ENCODE peak calls at places on chromosomes 11 and 22, in five cellular contexts. R is H1, P is PC-3, V is left ventricle myocardium inferior, J is ovary. E is an unnamed sample. For H3K36me3, the result is how much of the 10 kb centered on the place peaks cover.

GRCh38 chr11:13859986-13860385 is 102.5 kb upstream of the SPON1 start:
- DNase-seq in R (no peak), P (no peak), V (no peak), J (no peak), E (no peak)

GRCh38 chr11:121321614-121322243 is 29.2 kb downstream of the SC5D start:
- DNase-seq in R (no peak), P (peak), V (no peak), J (no peak), E (no peak)

GRCh38 chr11:130095326-130095725 is 25.6 kb downstream of the APLP2 start:
- DNase-seq in R (no peak), P (no peak), V (no peak), J (no peak), E (no peak)

GRCh38 chr11:36126703-36127102 is 162.5 kb downstream of the COMMD9 start:
- DNase-seq in R (no peak), P (no peak), V (no peak), J (no peak), E (no peak)

GRCh38 chr22:24391836-24392217 is 35.6 kb upstream of the ADORA2A start:
- DNase-seq in R (no peak), P (peak), V (no peak), J (no peak), E (no peak)

GRCh38 chr11:73059915-73060314 is 82.2 kb downstream of the FCHSD2 start:
- DNase-seq in R (no peak), P (no peak), V (no peak), J (no peak), E (no peak)

GRCh38 chr22:27113211-27114030 is 456.0 kb downstream of the MIAT start:
- DNase-seq in R (no peak), P (peak), V (peak), J (no peak), E (peak)

GRCh38 chr11:128232588-128232987 is 354.8 kb downstream of the ETS1 start:
- DNase-seq in R (no peak), P (no peak), V (no peak), J (no peak), E (no peak)

GRCh38 chr11:86492370-86493030 is 117.8 kb downstream of the CCDC81 start:
- DNase-seq in R (no peak), P (no peak), V (no peak), J (no peak), E (no peak)

GRCh38 chr11:70651036-70651435 is 252.7 kb downstream of the CTTN start:
- DNase-seq in R (no peak), P (no peak), V (no peak), J (no peak), E (no peak)

GRCh38 chr11:119155733-119156492 is 7.1 kb downstream of the ABCG4 start:
- DNase-seq in R (peak), P (peak), V (no peak), J (no peak), E (no peak)
- TF ChIP-seq CTCF in R (peak), P (peak), V (no peak), J (no peak), E (peak)

GRCh38 chr11:44903518-44903917 is 47.2 kb downstream of the TP53I11 start:
- DNase-seq in R (no peak), P (no peak), V (no peak), J (no peak), E (no peak)

GRCh38 chr11:44904261-44905080 is 46.2 kb downstream of the TP53I11 start:
- DNase-seq in R (no peak), P (no peak), V (no peak), J (no peak), E (no peak)

GRCh38 chr11:44906641-44907040 is 44.0 kb downstream of the TP53I11 start:
- DNase-seq in R (no peak), P (no peak), V (no peak), J (no peak), E (no peak)

GRCh38 chr11:44903035-44903434 is 47.6 kb downstream of the TP53I11 start:
- DNase-seq in R (no peak), P (no peak), V (no peak), J (no peak), E (no peak)

GRCh38 chr11:44905131-44905866 is 45.4 kb downstream of the TP53I11 start:
- DNase-seq in R (no peak), P (no peak), V (no peak), J (no peak), E (no peak)
- H3K4me3 ChIP-seq in R (no peak), P (no peak), V (no peak), J (no peak), E (no peak)

DNA sequence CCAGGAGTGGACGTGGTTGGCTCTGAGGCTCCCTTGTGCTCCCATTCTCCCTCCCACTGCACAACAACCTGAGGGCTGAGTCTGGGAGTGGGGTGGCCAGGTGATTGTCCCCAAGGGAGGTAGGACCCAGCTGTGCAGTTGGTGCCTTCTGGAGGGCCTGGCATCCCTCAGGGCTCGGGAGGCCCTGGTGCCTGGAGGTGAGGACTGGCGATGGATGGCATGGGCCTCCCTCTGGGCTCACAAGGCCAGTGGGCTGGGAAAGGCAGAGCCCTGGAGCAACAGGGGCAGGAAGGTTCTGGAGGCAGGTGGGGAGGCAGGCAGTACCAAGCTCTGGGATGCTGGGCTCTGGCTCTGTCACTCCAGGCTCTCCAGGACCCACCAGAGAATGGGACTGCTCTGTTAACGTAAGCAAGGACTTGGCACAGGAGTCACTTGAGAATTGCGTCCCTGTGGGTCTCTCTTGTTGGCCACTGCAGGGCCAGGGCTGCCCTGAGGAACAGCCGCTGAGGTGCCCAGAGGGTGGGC is 114.2 kb downstream of the KCNQ1OT1 start:
- DNase-seq in R (no peak), P (no peak), V (no peak), J (no peak), E (no peak)
- H3K36me3 ChIP-seq in R (under half), P (under half), V (under half), J (under half), E (under half)

GRCh38 chr11:79388201-79388600 is 52.6 kb downstream of the TENM4 start:
- DNase-seq in R (no peak), P (no peak), V (no peak), J (no peak), E (no peak)

GRCh38 chr11:79396001-79396400 is 44.8 kb downstream of the TENM4 start:
- DNase-seq in R (no peak), P (no peak), V (no peak), J (no peak), E (no peak)

GRCh38 chr11:79390477-79390876 is 50.4 kb downstream of the TENM4 start:
- DNase-seq in R (no peak), P (no peak), V (no peak), J (peak), E (no peak)

GRCh38 chr11:79393362-79394043 is 47.3 kb downstream of the TENM4 start:
- DNase-seq in R (peak), P (peak), V (no peak), J (no peak), E (no peak)

DNA sequence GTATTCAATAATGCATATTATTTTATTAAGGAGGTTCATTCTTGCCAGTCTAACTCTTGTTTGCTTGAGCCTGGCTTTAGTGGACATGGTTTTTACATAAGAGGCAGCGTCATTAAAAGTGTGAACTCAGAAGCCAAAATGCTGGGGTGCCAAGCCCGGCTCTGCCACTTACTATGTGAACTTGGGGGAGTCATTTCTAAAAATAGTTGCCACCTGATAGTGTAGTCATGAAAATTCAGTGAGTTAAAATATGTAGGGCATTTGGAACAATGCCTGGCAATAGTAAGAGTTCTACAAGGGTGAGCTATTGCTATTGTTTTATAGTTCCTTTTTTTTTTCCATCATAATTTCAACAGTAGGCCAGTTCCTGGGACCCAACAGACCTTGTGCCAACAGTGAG is 49.9 kb downstream of the TENM4 start:
- DNase-seq in R (no peak), P (no peak), V (no peak), J (no peak), E (no peak)
- TF ChIP-seq CTCF in R (no peak), P (no peak), V (no peak), J (no peak), E (no peak)

GRCh38 chr11:105757107-105757506 is 147.2 kb downstream of the GRIA4 start:
- DNase-seq in R (no peak), P (no peak), V (no peak), J (no peak), E (no peak)
- H3K4me3 ChIP-seq in R (no peak), P (no peak), V (no peak), J (no peak), E (no peak)

E was measured in BJ.